ENCODE peak calls at places on chromosomes 11 and 22, in four cellular contexts. One of them, this sample, is unnamed.

GRCh38 chr11:11760838-11761237 is 80.9 kb upstream of the USP47 start:
- DNase-seq in posterior cingulate gyrus: no peak
- DNase-seq in HFF-Myc: no peak
- DNase-seq in RCC 7860: no peak
- DNase-seq in this sample: peak

GRCh38 chr11:3074912-3075589 is 17.8 kb upstream of the CARS1 start:
- DNase-seq in HFF-Myc: no peak
- DNase-seq in RCC 7860: no peak
- DNase-seq in posterior cingulate gyrus: no peak
- DNase-seq in this sample: peak

GRCh38 chr11:10454902-10455631 is at the start of gene AMPD3:
- DNase-seq in HFF-Myc: peak
- DNase-seq in posterior cingulate gyrus: no peak
- DNase-seq in RCC 7860: peak
- DNase-seq in this sample: peak

GRCh38 chr11:85628771-85629341 is 463 bp downstream of the TMEM126B start:
- DNase-seq in posterior cingulate gyrus: no peak
- DNase-seq in HFF-Myc: no peak
- DNase-seq in RCC 7860: peak
- DNase-seq in this sample: no peak

GRCh38 chr11:61092280-61092766 is 10.0 kb upstream of the CD5 start:
- DNase-seq in RCC 7860: no peak
- DNase-seq in HFF-Myc: no peak
- DNase-seq in posterior cingulate gyrus: no peak
- DNase-seq in this sample: no peak

GRCh38 chr11:65576867-65577755 is 1.3 kb downstream of the EHBP1L1 start:
- DNase-seq in RCC 7860: peak
- DNase-seq in HFF-Myc: no peak
- DNase-seq in posterior cingulate gyrus: no peak
- DNase-seq in this sample: peak

GRCh38 chr11:95230054-95231034 is 658 bp downstream of the SESN3 start:
- DNase-seq in RCC 7860: no peak
- DNase-seq in HFF-Myc: no peak
- DNase-seq in posterior cingulate gyrus: no peak
- DNase-seq in this sample: peak

GRCh38 chr11:47989779-47990178 is 9.4 kb downstream of the PTPRJ start:
- DNase-seq in posterior cingulate gyrus: no peak
- DNase-seq in RCC 7860: no peak
- DNase-seq in HFF-Myc: no peak
- DNase-seq in this sample: no peak

GRCh38 chr22:44459041-44459440 is 39.0 kb downstream of the RTL6 start:
- DNase-seq in HFF-Myc: no peak
- DNase-seq in posterior cingulate gyrus: no peak
- DNase-seq in RCC 7860: no peak
- DNase-seq in this sample: no peak

GRCh38 chr11:108693852-108694251 is 29.0 kb downstream of the DDX10 start:
- DNase-seq in RCC 7860: peak
- DNase-seq in posterior cingulate gyrus: no peak
- DNase-seq in HFF-Myc: no peak
- DNase-seq in this sample: no peak

GRCh38 chr11:111878385-111878765 is 590 bp downstream of the FDXACB1 start:
- DNase-seq in posterior cingulate gyrus: no peak
- DNase-seq in HFF-Myc: peak
- DNase-seq in RCC 7860: no peak
- DNase-seq in this sample: peak